ENCODE peak calls at places on chromosomes 13 and 19, in six cellular contexts. K, J, I, A, X and O are unnamed samples. For H3K9me2, the result is how much of the 10 kb centered on the place peaks cover.

GRCh38 chr13:113489549-113490495 is 689 bp downstream of the DCUN1D2 start:
- DNase-seq in K (peak), J (peak), I (no peak), A (peak), X (peak), O (peak)

GRCh38 chr13:110869805-110870706 is 44.8 kb downstream of the ANKRD10 start:
- DNase-seq in K (peak), J (peak), I (peak), A (no peak), X (no peak), O (peak)

GRCh38 chr13:26052136-26052736 is 420 bp upstream of the SHISA2 start:
- DNase-seq in K (peak), J (no peak), I (no peak), A (no peak), X (no peak), O (no peak)

GRCh38 chr19:2811221-2811722 is 8.4 kb upstream of the ZNF554 start:
- DNase-seq in K (peak), J (no peak), I (no peak), A (no peak), X (no peak), O (no peak)

GRCh38 chr19:35332817-35333216 is 3.8 kb downstream of the CD22 start:
- DNase-seq in K (no peak), J (no peak), I (no peak), A (no peak), X (no peak), O (no peak)

GRCh38 chr13:104816716-104817115 is 1718.7 kb downstream of the EFNB2 start:
- DNase-seq in K (no peak), J (no peak), I (no peak), A (no peak), X (no peak), O (no peak)

GRCh38 chr13:20960663-20961309 is 58.2 kb upstream of the XPO4 start:
- DNase-seq in K (no peak), J (peak), I (no peak), A (no peak), X (no peak), O (no peak)

GRCh38 chr19:19028526-19028925 is 4.8 kb downstream of the SUGP2 start:
- DNase-seq in K (no peak), J (no peak), I (no peak), A (no peak), X (no peak), O (no peak)

GRCh38 chr19:20273376-20273775 is 106.4 kb downstream of the ZNF486 start:
- DNase-seq in K (no peak), J (no peak), I (no peak), A (no peak), X (peak), O (no peak)

GRCh38 chr19:10625003-10625761 is at the start of gene SLC44A2:
- DNase-seq in K (peak), J (peak), I (peak), A (no peak), X (no peak), O (peak)

GRCh38 chr19:50050406-50051223 is 24.8 kb downstream of the ZNF473 start:
- DNase-seq in K (peak), J (peak), I (no peak), A (no peak), X (peak), O (peak)

GRCh38 chr13:34276764-34277163 is 458.8 kb downstream of the RFC3 start:
- DNase-seq in K (no peak), J (no peak), I (no peak), A (no peak), X (no peak), O (no peak)

GRCh38 chr19:56133858-56134654 is 7.0 kb upstream of the ZNF444 start:
- DNase-seq in K (no peak), J (peak), I (no peak), A (no peak), X (peak), O (peak)

GRCh38 chr19:40193587-40193849 is 2.3 kb downstream of the MAP3K10 start:
- DNase-seq in K (no peak), J (no peak), I (no peak), A (no peak), X (no peak), O (peak)

GRCh38 chr19:47531640-47532387 is 17.0 kb upstream of the NAPA start:
- DNase-seq in K (no peak), J (no peak), I (no peak), A (no peak), X (no peak), O (no peak)

GRCh38 chr13:50894042-50894441 is 15.5 kb upstream of the RNASEH2B start:
- DNase-seq in K (no peak), J (no peak), I (no peak), A (peak), X (no peak), O (no peak)

GRCh38 chr13:93388701-93389100 is 162.1 kb downstream of the GPC6 start:
- DNase-seq in K (no peak), J (peak), I (no peak), A (no peak), X (no peak), O (peak)

GRCh38 chr13:44191504-44192171 is 182.0 kb upstream of the SERP2 start:
- DNase-seq in K (peak), J (peak), I (peak), A (no peak), X (peak), O (peak)

GRCh38 chr19:1253514-1254080 is 5.2 kb downstream of the MIDN start:
- DNase-seq in K (no peak), J (peak), I (no peak), A (no peak), X (no peak), O (peak)

GRCh38 chr13:42266464-42266863 is 5.5 kb upstream of the AKAP11 start:
- DNase-seq in K (no peak), J (peak), I (no peak), A (no peak), X (no peak), O (peak)

GRCh38 chr13:74210693-74211393 is 76.6 kb upstream of the KLF12 start:
- DNase-seq in K (peak), J (peak), I (no peak), A (no peak), X (no peak), O (peak)

GRCh38 chr13:20182231-20182846 is 10.4 kb downstream of the GJB2 start:
- DNase-seq in K (peak), J (peak), I (peak), A (peak), X (peak), O (peak)

GRCh38 chr19:6501740-6502648 is at the start of gene TUBB4A:
- DNase-seq in K (peak), J (peak), I (no peak), A (no peak), X (peak), O (no peak)

GRCh38 chr19:13460045-13460444 is 46.2 kb downstream of the CACNA1A start:
- DNase-seq in K (no peak), J (peak), I (no peak), A (no peak), X (no peak), O (no peak)

GRCh38 chr13:108755084-108755483 is 125.7 kb downstream of the MYO16 start:
- DNase-seq in K (no peak), J (no peak), I (no peak), A (peak), X (no peak), O (no peak)

GRCh38 chr13:41649659-41650058 is 192.3 kb downstream of the RGCC start:
- DNase-seq in K (no peak), J (peak), I (peak), A (no peak), X (peak), O (peak)

GRCh38 chr19:52716578-52716977 is 18.3 kb downstream of the ZNF611 start:
- DNase-seq in K (no peak), J (no peak), I (no peak), A (no peak), X (no peak), O (no peak)

GRCh38 chr19:6825076-6825774 is 52.7 kb downstream of the VAV1 start:
- DNase-seq in K (no peak), J (no peak), I (no peak), A (no peak), X (no peak), O (no peak)

GRCh38 chr19:17645339-17645963 is 42.7 kb downstream of the UNC13A start:
- DNase-seq in K (no peak), J (no peak), I (no peak), A (no peak), X (no peak), O (no peak)

GRCh38 chr13:34522818-34523217 is 419.3 kb upstream of the NBEA start:
- DNase-seq in K (no peak), J (peak), I (no peak), A (no peak), X (no peak), O (no peak)

GRCh38 chr13:51342706-51343105 is 3.2 kb downstream of the SERPINE3 start:
- DNase-seq in K (no peak), J (no peak), I (no peak), A (no peak), X (no peak), O (peak)

GRCh38 chr19:57903298-57904174 is 12.9 kb downstream of the ZNF417 start:
- DNase-seq in K (peak), J (peak), I (peak), A (no peak), X (peak), O (peak)

GRCh38 chr19:2478324-2478755 is 2.4 kb downstream of the GADD45B start:
- DNase-seq in K (peak), J (peak), I (no peak), A (peak), X (peak), O (peak)

GRCh38 chr13:95056266-95056665 is 245.0 kb downstream of the ABCC4 start:
- DNase-seq in K (no peak), J (no peak), I (no peak), A (no peak), X (no peak), O (no peak)

GRCh38 chr19:13554506-13555235 is 48.4 kb upstream of the CACNA1A start:
- DNase-seq in K (no peak), J (no peak), I (no peak), A (no peak), X (no peak), O (peak)

GRCh38 chr13:113567681-113568080 is 16.9 kb upstream of the TFDP1 start:
- DNase-seq in K (no peak), J (no peak), I (no peak), A (no peak), X (no peak), O (no peak)

GRCh38 chr13:32048816-32049215 is 17.2 kb downstream of the FRY start:
- DNase-seq in K (peak), J (peak), I (no peak), A (no peak), X (no peak), O (peak)

GRCh38 chr13:24274452-24274971 is 34.9 kb upstream of the C1QTNF9 start:
- DNase-seq in K (no peak), J (no peak), I (no peak), A (no peak), X (no peak), O (no peak)

GRCh38 chr19:19602713-19603320 is 15.7 kb downstream of the PBX4 start:
- DNase-seq in K (no peak), J (no peak), I (no peak), A (no peak), X (no peak), O (no peak)

GRCh38 chr19:31408460-31409124 is 59.4 kb upstream of the TSHZ3 start:
- DNase-seq in K (no peak), J (peak), I (no peak), A (no peak), X (no peak), O (peak)
- H3K9me2 ChIP-seq in K (under half), J (under half), I (under half), A (under half), X (under half), O (under half)

GRCh38 chr13:100518394-100519062 is 70.1 kb downstream of the GGACT start:
- DNase-seq in K (no peak), J (no peak), I (no peak), A (no peak), X (no peak), O (no peak)
- H3K9ac ChIP-seq in K (no peak), J (no peak), I (no peak), A (no peak), X (no peak), O (no peak)

DNA sequence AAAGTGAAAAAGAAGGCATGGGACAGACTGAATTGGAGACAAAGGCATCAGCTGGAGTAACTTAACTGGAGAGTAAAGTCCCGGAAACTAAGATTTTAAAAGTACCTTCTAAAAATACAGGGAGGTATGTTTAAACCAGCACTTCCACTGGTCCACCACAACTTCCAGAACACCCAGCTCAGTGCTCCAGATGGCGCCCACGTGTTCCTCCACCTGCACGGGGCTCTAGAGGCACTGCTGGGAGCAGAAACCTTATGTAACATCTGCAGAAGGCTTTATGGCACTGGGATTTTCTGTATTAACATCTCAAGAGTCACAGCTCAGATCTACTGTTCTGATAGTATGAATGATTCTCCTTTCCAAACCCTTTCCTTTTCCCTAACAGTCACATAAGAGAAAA is 252.1 kb downstream of the DCLK1 start:
- DNase-seq in K (no peak), J (no peak), I (no peak), A (peak), X (no peak), O (no peak)
- H3K9me2 ChIP-seq in K (under half), J (under half), I (under half), A (under half), X (under half), O (under half)

GRCh38 chr19:42198676-42199439 is 18.6 kb downstream of the DEDD2 start:
- DNase-seq in K (no peak), J (no peak), I (no peak), A (peak), X (no peak), O (no peak)
- H3K9ac ChIP-seq in K (no peak), J (no peak), I (no peak), A (peak), X (no peak), O (no peak)

GRCh38 chr19:45967246-45967645 is 6.4 kb downstream of the NOVA2 start:
- DNase-seq in K (no peak), J (no peak), I (no peak), A (no peak), X (no peak), O (no peak)

GRCh38 chr19:45969676-45970075 is 4.0 kb downstream of the NOVA2 start:
- DNase-seq in K (no peak), J (no peak), I (no peak), A (no peak), X (no peak), O (no peak)

GRCh38 chr19:45971260-45971902 is 2.3 kb downstream of the NOVA2 start:
- DNase-seq in K (no peak), J (no peak), I (no peak), A (no peak), X (no peak), O (no peak)

GRCh38 chr19:45972081-45972943 is 1.4 kb downstream of the NOVA2 start:
- DNase-seq in K (peak), J (no peak), I (no peak), A (no peak), X (no peak), O (no peak)

DNA sequence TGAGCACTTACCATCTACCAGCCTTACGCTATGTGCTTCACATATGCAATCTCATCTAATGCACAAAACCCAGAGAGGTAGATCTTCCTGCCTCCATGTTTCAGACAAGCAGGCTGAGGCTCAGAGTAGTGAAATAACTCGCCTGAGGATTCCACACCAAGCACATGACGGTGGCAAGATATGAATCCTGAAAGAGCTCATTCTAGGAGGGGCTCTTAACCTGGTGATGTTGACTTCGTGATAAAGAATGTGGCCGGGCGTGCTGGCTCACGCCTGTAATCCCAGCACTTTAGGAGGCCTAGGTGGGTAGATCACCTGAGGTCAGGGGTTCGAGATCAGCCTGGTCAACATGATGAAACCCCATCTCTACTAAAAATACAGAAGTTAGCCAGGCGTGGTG is 5.0 kb downstream of the NOVA2 start:
- DNase-seq in K (no peak), J (no peak), I (no peak), A (no peak), X (no peak), O (no peak)
- H3K9me2 ChIP-seq in K (under half), J (under half), I (under half), A (under half), X (under half), O (under half)

GRCh38 chr19:8342684-8343482 is at the start of gene KANK3:
- DNase-seq in K (peak), J (peak), I (peak), A (peak), X (peak), O (peak)

GRCh38 chr19:8343483-8343844 is 402 bp upstream of the KANK3 start:
- DNase-seq in K (no peak), J (no peak), I (no peak), A (no peak), X (no peak), O (no peak)

GRCh38 chr19:8338835-8339234 is 4.2 kb downstream of the KANK3 start:
- DNase-seq in K (no peak), J (no peak), I (no peak), A (no peak), X (no peak), O (no peak)

GRCh38 chr19:8340341-8341096 is 2.5 kb downstream of the KANK3 start:
- DNase-seq in K (peak), J (no peak), I (no peak), A (no peak), X (no peak), O (no peak)

GRCh38 chr19:8342316-8342683 is 762 bp downstream of the KANK3 start:
- DNase-seq in K (no peak), J (no peak), I (no peak), A (no peak), X (no peak), O (no peak)
- H3K9ac ChIP-seq in K (no peak), J (no peak), I (no peak), A (no peak), X (no peak), O (no peak)

DNA sequence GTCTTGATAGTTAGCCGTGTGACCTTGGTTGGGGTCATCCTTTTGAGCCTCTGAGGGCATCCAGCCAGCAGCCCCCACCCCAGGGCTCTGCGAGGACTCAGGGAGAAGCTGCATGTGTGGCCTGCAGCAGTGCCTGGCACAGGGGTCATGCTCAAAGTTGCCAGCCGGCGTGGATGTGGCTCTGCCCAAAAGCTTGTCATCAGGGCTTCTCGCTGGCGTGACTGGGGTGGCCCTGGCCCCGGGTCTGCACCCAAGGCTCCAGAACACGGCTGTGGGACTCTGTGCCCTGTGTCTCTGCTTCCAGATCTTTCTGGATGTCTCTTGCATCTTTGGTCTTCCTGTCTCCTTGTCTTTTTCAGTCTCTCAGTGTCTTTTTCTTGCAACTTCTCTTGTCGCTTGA is 90.9 kb downstream of the RYR1 start:
- DNase-seq in K (no peak), J (no peak), I (no peak), A (no peak), X (no peak), O (no peak)
- H3K9me2 ChIP-seq in K (under half), J (under half), I (under half), A (under half), X (under half), O (under half)

GRCh38 chr13:98022210-98022609 is 68.7 kb downstream of the IPO5 start:
- DNase-seq in K (no peak), J (peak), I (no peak), A (no peak), X (no peak), O (peak)
- H3K9ac ChIP-seq in K (peak), J (no peak), I (no peak), A (no peak), X (no peak), O (peak)